ENCODE peak calls at places on chromosome X, in eight cellular contexts. O is stimulated activated CD8-positive, alpha-beta memory T cell treated with anti-CD3 and anti-CD28 coated beads, Interleukin-7, amount 100 ng/mL, for 24 hours; M is stimulated activated CD4-positive, alpha-beta T cell treated with anti-CD3 and anti-CD28 coated beads, Interleukin-1b, Interleukin-23, amount 100 ng/mL, for 48 hours; T is Ammon's horn; W is HepG2; J is activated CD4-positive, alpha-beta T cell treated with anti-CD3 and anti-CD28 coated beads for 36 hours; K is mesothelial cell of epicardium; V is memory B cell. C is an unnamed sample.

GRCh38 chrX:100980608-100981497 is 11.3 kb downstream of the ARL13A start:
- DNase-seq in K (no peak), M (no peak), T (no peak), J (no peak), W (peak), O (no peak), V (no peak), C (no peak)

GRCh38 chrX:38560776-38561125 is 591 bp upstream of the TSPAN7 start:
- DNase-seq in O (no peak), T (no peak), J (no peak), M (no peak), V (no peak), W (no peak), K (no peak), C (no peak)

GRCh38 chrX:68878977-68879376 is 50.2 kb downstream of the EFNB1 start:
- DNase-seq in W (no peak), V (no peak), T (no peak), J (no peak), M (no peak), K (no peak), O (no peak), C (no peak)

GRCh38 chrX:71181558-71181909 is 36.9 kb downstream of the NLGN3 start:
- DNase-seq in M (peak), W (no peak), O (no peak), V (peak), K (no peak), T (no peak), J (peak), C (peak)

GRCh38 chrX:134294548-134294947 is 57.6 kb downstream of the CCDC160 start:
- DNase-seq in J (no peak), O (no peak), K (no peak), T (peak), V (no peak), W (no peak), M (no peak), C (no peak)

GRCh38 chrX:65127804-65128203 is 151.6 kb upstream of the ZC4H2 start:
- DNase-seq in J (peak), V (no peak), K (no peak), T (no peak), O (no peak), W (no peak), M (no peak), C (no peak)

GRCh38 chrX:154123241-154124219 is 20.5 kb upstream of the OPN1LW start:
- DNase-seq in O (no peak), V (no peak), J (peak), K (no peak), W (peak), T (peak), M (peak), C (no peak)

GRCh38 chrX:34656842-34657780 is at the start of gene TMEM47:
- DNase-seq in V (no peak), K (peak), W (no peak), M (no peak), O (no peak), J (peak), T (peak), C (no peak)

GRCh38 chrX:10507181-10507580 is 113.2 kb downstream of the MID1 start:
- DNase-seq in M (no peak), J (no peak), K (no peak), T (no peak), V (no peak), O (no peak), W (no peak), C (no peak)

GRCh38 chrX:153599192-153600031 is 473 bp upstream of the CCNQ start:
- DNase-seq in J (peak), O (peak), W (peak), M (peak), V (peak), T (peak), K (peak), C (peak)

GRCh38 chrX:112766774-112767173 is 73.9 kb downstream of the AMOT start:
- DNase-seq in M (no peak), J (no peak), O (no peak), W (no peak), K (no peak), V (no peak), T (no peak), C (no peak)

GRCh38 chrX:145405012-145405411 is 157.7 kb downstream of the SPANXN1 start:
- DNase-seq in V (no peak), T (peak), M (no peak), O (no peak), W (peak), J (peak), K (no peak), C (no peak)

GRCh38 chrX:16838202-16839066 is 31.7 kb downstream of the RBBP7 start:
- DNase-seq in W (no peak), O (no peak), V (no peak), T (no peak), M (no peak), K (no peak), J (no peak), C (no peak)

GRCh38 chrX:68163446-68163845 is 269.8 kb downstream of the OPHN1 start:
- DNase-seq in K (no peak), J (no peak), T (no peak), W (no peak), O (no peak), V (no peak), M (no peak), C (no peak)

C was measured in activated T-cell treated with anti-CD3 and anti-CD28 coated beads, Interleukin-2, amount 50 U/mL, for 48 hours.